ENCODE peak calls at places on chromosomes 3 and 15, in ten cellular contexts. One of them, this sample, is unnamed.

GRCh38 chr3:108283006-108283405 is 13.3 kb upstream of the HHLA2 start:
- DNase-seq in psoas muscle: no peak
- DNase-seq in breast epithelium: no peak
- DNase-seq in NCI-H1092 treated with DMSO at 0.1 percent for 48 hours: no peak
- DNase-seq in activated T-helper 1 cell treated with anti-CD3 and anti-CD28 coated beads, Interleukin-2, amount 50 U/mL, for 16 hours: no peak
- DNase-seq in NCI-H1105: no peak
- DNase-seq in neuronal stem cell: no peak
- DNase-seq in D721Med: no peak
- DNase-seq in GM04503: peak
- DNase-seq in Jurkat, Clone E6-1: no peak
- DNase-seq in this sample: no peak

GRCh38 chr3:99945328-99945995 is 127.8 kb downstream of the CMSS1 start:
- DNase-seq in psoas muscle: no peak
- DNase-seq in breast epithelium: no peak
- DNase-seq in NCI-H1092 treated with DMSO at 0.1 percent for 48 hours: peak
- DNase-seq in activated T-helper 1 cell treated with anti-CD3 and anti-CD28 coated beads, Interleukin-2, amount 50 U/mL, for 16 hours: no peak
- DNase-seq in NCI-H1105: no peak
- DNase-seq in neuronal stem cell: no peak
- DNase-seq in D721Med: no peak
- DNase-seq in GM04503: no peak
- DNase-seq in Jurkat, Clone E6-1: no peak
- DNase-seq in this sample: peak

GRCh38 chr15:73894133-73894814 is 20.9 kb downstream of the TBC1D21 start:
- DNase-seq in psoas muscle: no peak
- DNase-seq in breast epithelium: no peak
- DNase-seq in NCI-H1092 treated with DMSO at 0.1 percent for 48 hours: no peak
- DNase-seq in activated T-helper 1 cell treated with anti-CD3 and anti-CD28 coated beads, Interleukin-2, amount 50 U/mL, for 16 hours: no peak
- DNase-seq in NCI-H1105: no peak
- DNase-seq in neuronal stem cell: no peak
- DNase-seq in D721Med: no peak
- DNase-seq in GM04503: no peak
- DNase-seq in Jurkat, Clone E6-1: no peak
- DNase-seq in this sample: no peak

GRCh38 chr3:160473233-160473632 is 23.6 kb upstream of the TRIM59 start:
- DNase-seq in psoas muscle: no peak
- DNase-seq in breast epithelium: no peak
- DNase-seq in NCI-H1092 treated with DMSO at 0.1 percent for 48 hours: no peak
- DNase-seq in activated T-helper 1 cell treated with anti-CD3 and anti-CD28 coated beads, Interleukin-2, amount 50 U/mL, for 16 hours: no peak
- DNase-seq in NCI-H1105: no peak
- DNase-seq in neuronal stem cell: no peak
- DNase-seq in D721Med: no peak
- DNase-seq in GM04503: peak
- DNase-seq in Jurkat, Clone E6-1: no peak
- DNase-seq in this sample: no peak

GRCh38 chr15:45376300-45376928 is 1.9 kb downstream of the GATM start:
- DNase-seq in psoas muscle: no peak
- DNase-seq in breast epithelium: no peak
- DNase-seq in NCI-H1092 treated with DMSO at 0.1 percent for 48 hours: no peak
- DNase-seq in activated T-helper 1 cell treated with anti-CD3 and anti-CD28 coated beads, Interleukin-2, amount 50 U/mL, for 16 hours: no peak
- DNase-seq in NCI-H1105: no peak
- DNase-seq in neuronal stem cell: no peak
- DNase-seq in D721Med: no peak
- DNase-seq in GM04503: no peak
- DNase-seq in Jurkat, Clone E6-1: no peak
- DNase-seq in this sample: no peak

GRCh38 chr3:172247525-172248274 is 200.6 kb downstream of the GHSR start:
- DNase-seq in psoas muscle: no peak
- DNase-seq in breast epithelium: no peak
- DNase-seq in NCI-H1092 treated with DMSO at 0.1 percent for 48 hours: no peak
- DNase-seq in activated T-helper 1 cell treated with anti-CD3 and anti-CD28 coated beads, Interleukin-2, amount 50 U/mL, for 16 hours: no peak
- DNase-seq in NCI-H1105: no peak
- DNase-seq in neuronal stem cell: no peak
- DNase-seq in D721Med: no peak
- DNase-seq in GM04503: no peak
- DNase-seq in Jurkat, Clone E6-1: no peak
- DNase-seq in this sample: no peak

GRCh38 chr15:72451224-72451623 is 22.9 kb upstream of the ARIH1 start:
- DNase-seq in psoas muscle: no peak
- DNase-seq in breast epithelium: no peak
- DNase-seq in NCI-H1092 treated with DMSO at 0.1 percent for 48 hours: no peak
- DNase-seq in activated T-helper 1 cell treated with anti-CD3 and anti-CD28 coated beads, Interleukin-2, amount 50 U/mL, for 16 hours: no peak
- DNase-seq in NCI-H1105: no peak
- DNase-seq in neuronal stem cell: no peak
- DNase-seq in D721Med: no peak
- DNase-seq in GM04503: no peak
- DNase-seq in Jurkat, Clone E6-1: no peak
- DNase-seq in this sample: no peak

GRCh38 chr3:196623350-196623749 is 16.1 kb upstream of the NRROS start:
- DNase-seq in psoas muscle: no peak
- DNase-seq in breast epithelium: no peak
- DNase-seq in NCI-H1092 treated with DMSO at 0.1 percent for 48 hours: no peak
- DNase-seq in activated T-helper 1 cell treated with anti-CD3 and anti-CD28 coated beads, Interleukin-2, amount 50 U/mL, for 16 hours: no peak
- DNase-seq in NCI-H1105: no peak
- DNase-seq in neuronal stem cell: no peak
- DNase-seq in D721Med: no peak
- DNase-seq in GM04503: no peak
- DNase-seq in Jurkat, Clone E6-1: no peak
- DNase-seq in this sample: no peak

GRCh38 chr3:48715179-48715800 is 1.7 kb downstream of the IP6K2 start:
- DNase-seq in psoas muscle: no peak
- DNase-seq in breast epithelium: no peak
- DNase-seq in NCI-H1092 treated with DMSO at 0.1 percent for 48 hours: no peak
- DNase-seq in activated T-helper 1 cell treated with anti-CD3 and anti-CD28 coated beads, Interleukin-2, amount 50 U/mL, for 16 hours: no peak
- DNase-seq in NCI-H1105: no peak
- DNase-seq in neuronal stem cell: peak
- DNase-seq in D721Med: peak
- DNase-seq in GM04503: peak
- DNase-seq in Jurkat, Clone E6-1: no peak
- DNase-seq in this sample: no peak

GRCh38 chr3:21435871-21436270 is 315.1 kb downstream of the ZNF385D start:
- DNase-seq in psoas muscle: no peak
- DNase-seq in breast epithelium: no peak
- DNase-seq in NCI-H1092 treated with DMSO at 0.1 percent for 48 hours: peak
- DNase-seq in activated T-helper 1 cell treated with anti-CD3 and anti-CD28 coated beads, Interleukin-2, amount 50 U/mL, for 16 hours: no peak
- DNase-seq in NCI-H1105: no peak
- DNase-seq in neuronal stem cell: no peak
- DNase-seq in D721Med: no peak
- DNase-seq in GM04503: peak
- DNase-seq in Jurkat, Clone E6-1: no peak
- DNase-seq in this sample: no peak

GRCh38 chr15:85047271-85047948 is 65.8 kb downstream of the PDE8A start:
- DNase-seq in psoas muscle: no peak
- DNase-seq in breast epithelium: no peak
- DNase-seq in NCI-H1092 treated with DMSO at 0.1 percent for 48 hours: no peak
- DNase-seq in activated T-helper 1 cell treated with anti-CD3 and anti-CD28 coated beads, Interleukin-2, amount 50 U/mL, for 16 hours: no peak
- DNase-seq in NCI-H1105: no peak
- DNase-seq in neuronal stem cell: no peak
- DNase-seq in D721Med: no peak
- DNase-seq in GM04503: peak
- DNase-seq in Jurkat, Clone E6-1: no peak
- DNase-seq in this sample: no peak

GRCh38 chr15:43948691-43949325 is 122.0 kb downstream of the WDR76 start:
- DNase-seq in psoas muscle: no peak
- DNase-seq in breast epithelium: no peak
- DNase-seq in NCI-H1092 treated with DMSO at 0.1 percent for 48 hours: no peak
- DNase-seq in activated T-helper 1 cell treated with anti-CD3 and anti-CD28 coated beads, Interleukin-2, amount 50 U/mL, for 16 hours: no peak
- DNase-seq in NCI-H1105: no peak
- DNase-seq in neuronal stem cell: no peak
- DNase-seq in D721Med: no peak
- DNase-seq in GM04503: no peak
- DNase-seq in Jurkat, Clone E6-1: no peak
- DNase-seq in this sample: no peak

GRCh38 chr3:4006288-4006687 is 207.1 kb downstream of the LRRN1 start:
- DNase-seq in psoas muscle: no peak
- DNase-seq in breast epithelium: no peak
- DNase-seq in NCI-H1092 treated with DMSO at 0.1 percent for 48 hours: no peak
- DNase-seq in activated T-helper 1 cell treated with anti-CD3 and anti-CD28 coated beads, Interleukin-2, amount 50 U/mL, for 16 hours: no peak
- DNase-seq in NCI-H1105: no peak
- DNase-seq in neuronal stem cell: no peak
- DNase-seq in D721Med: no peak
- DNase-seq in GM04503: no peak
- DNase-seq in Jurkat, Clone E6-1: no peak
- DNase-seq in this sample: no peak

GRCh38 chr3:73401058-73401457 is 223.7 kb downstream of the PDZRN3 start:
- DNase-seq in psoas muscle: no peak
- DNase-seq in breast epithelium: no peak
- DNase-seq in NCI-H1092 treated with DMSO at 0.1 percent for 48 hours: no peak
- DNase-seq in activated T-helper 1 cell treated with anti-CD3 and anti-CD28 coated beads, Interleukin-2, amount 50 U/mL, for 16 hours: no peak
- DNase-seq in NCI-H1105: no peak
- DNase-seq in neuronal stem cell: no peak
- DNase-seq in D721Med: no peak
- DNase-seq in GM04503: no peak
- DNase-seq in Jurkat, Clone E6-1: no peak
- DNase-seq in this sample: no peak

GRCh38 chr15:98410328-98410727 is 238.0 kb upstream of the IGF1R start:
- DNase-seq in psoas muscle: no peak
- DNase-seq in breast epithelium: no peak
- DNase-seq in NCI-H1092 treated with DMSO at 0.1 percent for 48 hours: no peak
- DNase-seq in activated T-helper 1 cell treated with anti-CD3 and anti-CD28 coated beads, Interleukin-2, amount 50 U/mL, for 16 hours: no peak
- DNase-seq in NCI-H1105: no peak
- DNase-seq in neuronal stem cell: no peak
- DNase-seq in D721Med: no peak
- DNase-seq in GM04503: no peak
- DNase-seq in Jurkat, Clone E6-1: no peak
- DNase-seq in this sample: no peak

GRCh38 chr15:84982301-84982920 is 755 bp downstream of the PDE8A start:
- DNase-seq in psoas muscle: peak
- DNase-seq in breast epithelium: peak
- DNase-seq in NCI-H1092 treated with DMSO at 0.1 percent for 48 hours: no peak
- DNase-seq in activated T-helper 1 cell treated with anti-CD3 and anti-CD28 coated beads, Interleukin-2, amount 50 U/mL, for 16 hours: peak
- DNase-seq in NCI-H1105: no peak
- DNase-seq in neuronal stem cell: no peak
- DNase-seq in D721Med: no peak
- DNase-seq in GM04503: no peak
- DNase-seq in Jurkat, Clone E6-1: no peak
- DNase-seq in this sample: no peak

GRCh38 chr3:111738790-111739189 is 120.3 kb upstream of the PHLDB2 start:
- DNase-seq in psoas muscle: no peak
- DNase-seq in breast epithelium: no peak
- DNase-seq in NCI-H1092 treated with DMSO at 0.1 percent for 48 hours: no peak
- DNase-seq in activated T-helper 1 cell treated with anti-CD3 and anti-CD28 coated beads, Interleukin-2, amount 50 U/mL, for 16 hours: no peak
- DNase-seq in NCI-H1105: no peak
- DNase-seq in neuronal stem cell: no peak
- DNase-seq in D721Med: no peak
- DNase-seq in GM04503: no peak
- DNase-seq in Jurkat, Clone E6-1: no peak
- DNase-seq in this sample: no peak

GRCh38 chr3:61733866-61734265 is 172.5 kb downstream of the PTPRG start:
- DNase-seq in psoas muscle: no peak
- DNase-seq in breast epithelium: no peak
- DNase-seq in NCI-H1092 treated with DMSO at 0.1 percent for 48 hours: no peak
- DNase-seq in activated T-helper 1 cell treated with anti-CD3 and anti-CD28 coated beads, Interleukin-2, amount 50 U/mL, for 16 hours: no peak
- DNase-seq in NCI-H1105: no peak
- DNase-seq in neuronal stem cell: no peak
- DNase-seq in D721Med: no peak
- DNase-seq in GM04503: no peak
- DNase-seq in Jurkat, Clone E6-1: no peak
- DNase-seq in this sample: no peak

GRCh38 chr3:186268616-186269448 is 93.2 kb downstream of the DGKG start:
- DNase-seq in psoas muscle: no peak
- DNase-seq in breast epithelium: no peak
- DNase-seq in NCI-H1092 treated with DMSO at 0.1 percent for 48 hours: no peak
- DNase-seq in activated T-helper 1 cell treated with anti-CD3 and anti-CD28 coated beads, Interleukin-2, amount 50 U/mL, for 16 hours: no peak
- DNase-seq in NCI-H1105: no peak
- DNase-seq in neuronal stem cell: no peak
- DNase-seq in D721Med: no peak
- DNase-seq in GM04503: no peak
- DNase-seq in Jurkat, Clone E6-1: peak
- DNase-seq in this sample: no peak

GRCh38 chr3:194561306-194561974 is 71.8 kb downstream of the TMEM44 start:
- DNase-seq in psoas muscle: no peak
- DNase-seq in breast epithelium: no peak
- DNase-seq in NCI-H1092 treated with DMSO at 0.1 percent for 48 hours: no peak
- DNase-seq in activated T-helper 1 cell treated with anti-CD3 and anti-CD28 coated beads, Interleukin-2, amount 50 U/mL, for 16 hours: no peak
- DNase-seq in NCI-H1105: no peak
- DNase-seq in neuronal stem cell: no peak
- DNase-seq in D721Med: no peak
- DNase-seq in GM04503: no peak
- DNase-seq in Jurkat, Clone E6-1: no peak
- DNase-seq in this sample: no peak

GRCh38 chr3:51637941-51638471 is 33.0 kb upstream of the TEX264 start:
- DNase-seq in psoas muscle: no peak
- DNase-seq in breast epithelium: no peak
- DNase-seq in NCI-H1092 treated with DMSO at 0.1 percent for 48 hours: peak
- DNase-seq in activated T-helper 1 cell treated with anti-CD3 and anti-CD28 coated beads, Interleukin-2, amount 50 U/mL, for 16 hours: no peak
- DNase-seq in NCI-H1105: no peak
- DNase-seq in neuronal stem cell: peak
- DNase-seq in D721Med: peak
- DNase-seq in GM04503: no peak
- DNase-seq in Jurkat, Clone E6-1: peak
- DNase-seq in this sample: peak

GRCh38 chr15:79673416-79674123 is 223.2 kb downstream of the MTHFS start:
- DNase-seq in psoas muscle: no peak
- DNase-seq in breast epithelium: no peak
- DNase-seq in NCI-H1092 treated with DMSO at 0.1 percent for 48 hours: no peak
- DNase-seq in activated T-helper 1 cell treated with anti-CD3 and anti-CD28 coated beads, Interleukin-2, amount 50 U/mL, for 16 hours: no peak
- DNase-seq in NCI-H1105: no peak
- DNase-seq in neuronal stem cell: no peak
- DNase-seq in D721Med: no peak
- DNase-seq in GM04503: no peak
- DNase-seq in Jurkat, Clone E6-1: peak
- DNase-seq in this sample: no peak

GRCh38 chr15:100711479-100712130 is 109.2 kb downstream of the ASB7 start:
- DNase-seq in psoas muscle: no peak
- DNase-seq in breast epithelium: peak
- DNase-seq in NCI-H1092 treated with DMSO at 0.1 percent for 48 hours: no peak
- DNase-seq in activated T-helper 1 cell treated with anti-CD3 and anti-CD28 coated beads, Interleukin-2, amount 50 U/mL, for 16 hours: no peak
- DNase-seq in NCI-H1105: no peak
- DNase-seq in neuronal stem cell: no peak
- DNase-seq in D721Med: no peak
- DNase-seq in GM04503: no peak
- DNase-seq in Jurkat, Clone E6-1: peak
- DNase-seq in this sample: no peak

GRCh38 chr15:77869021-77869895 is 208.3 kb downstream of the TBC1D2B start:
- DNase-seq in psoas muscle: no peak
- DNase-seq in breast epithelium: no peak
- DNase-seq in NCI-H1092 treated with DMSO at 0.1 percent for 48 hours: no peak
- DNase-seq in activated T-helper 1 cell treated with anti-CD3 and anti-CD28 coated beads, Interleukin-2, amount 50 U/mL, for 16 hours: no peak
- DNase-seq in NCI-H1105: no peak
- DNase-seq in neuronal stem cell: no peak
- DNase-seq in D721Med: no peak
- DNase-seq in GM04503: no peak
- DNase-seq in Jurkat, Clone E6-1: no peak
- DNase-seq in this sample: no peak

This sample was measured in NCI-H345.